ENCODE peak calls at places on chromosomes 13 and 19, in four cellular contexts. O is heart left ventricle, Y is AG04450, R is progenitor cell of endocrine pancreas. X is an unnamed sample.
A peak's percentile ranks its signal among the peaks of the same experiment; 100 is the strongest.

GRCh38 chr19:51710163-51710562 is 13.6 kb downstream of the HAS1 start:
- DNase-seq in R (no peak), O (no peak), Y (no peak), X (no peak)

GRCh38 chr19:6732803-6733337 is 4.5 kb downstream of the GPR108 start:
- DNase-seq in R (no peak), Y (no peak), O (no peak), X (no peak)

GRCh38 chr13:23963184-23963931 is 66.1 kb upstream of the C1QTNF9B start:
- DNase-seq in Y (no peak), R (no peak), O (no peak), X (no peak)

GRCh38 chr19:51726049-51726448 is 2.3 kb upstream of the HAS1 start:
- DNase-seq in R (no peak), Y (no peak), O (peak; percentile 32), X (no peak)

GRCh38 chr19:42074513-42075363 is 1.2 kb upstream of the ZNF574 start:
- DNase-seq in O (no peak), Y (no peak), R (no peak), X (peak; percentile 65)

GRCh38 chr13:31053098-31053497 is 108.6 kb downstream of the HSPH1 start:
- DNase-seq in R (no peak), O (no peak), Y (no peak), X (peak; percentile 23)

GRCh38 chr13:100290165-100290801 is 201.4 kb downstream of the PCCA start:
- DNase-seq in R (no peak), O (no peak), Y (peak; percentile 11), X (no peak)

GRCh38 chr13:75757336-75757735 is 121.2 kb downstream of the LMO7 start:
- DNase-seq in R (no peak), Y (no peak), O (no peak), X (no peak)

GRCh38 chr19:44816301-44816700 is 7.4 kb downstream of the BCAM start:
- DNase-seq in O (no peak), R (no peak), Y (no peak), X (no peak)

GRCh38 chr19:16382775-16383543 is 58.3 kb downstream of the KLF2 start:
- DNase-seq in R (peak; percentile 51), Y (peak; percentile 73), O (peak; percentile 91), X (peak; percentile 87)

GRCh38 chr19:9996541-9996940 is 13.8 kb downstream of the COL5A3 start:
- DNase-seq in O (no peak), R (no peak), Y (no peak), X (no peak)

GRCh38 chr19:50959731-50960500 is 7.1 kb upstream of the KLK5 start:
- DNase-seq in O (no peak), Y (no peak), R (no peak), X (no peak)

GRCh38 chr19:17794731-17795494 is at the start of gene B3GNT3:
- DNase-seq in R (no peak), O (no peak), Y (no peak), X (no peak)

GRCh38 chr13:66977156-66977555 is 253.0 kb downstream of the PCDH9 start:
- DNase-seq in O (no peak), R (no peak), Y (no peak), X (no peak)

GRCh38 chr19:38932425-38933179 is 1.9 kb downstream of the MRPS12 start:
- DNase-seq in O (no peak), Y (no peak), R (no peak), X (no peak)
- TF ChIP-seq CTCF in O (peak; percentile 38), Y (peak; percentile 38), R (peak; percentile 26), X (peak; percentile 31)

GRCh38 chr13:106522898-106523525 is 12.4 kb downstream of the EFNB2 start:
- DNase-seq in O (no peak), R (no peak), Y (no peak), X (no peak)

GRCh38 chr13:106521101-106521799 is 14.2 kb downstream of the EFNB2 start:
- DNase-seq in O (no peak), Y (no peak), R (no peak), X (no peak)

GRCh38 chr13:106522112-106522511 is 13.3 kb downstream of the EFNB2 start:
- DNase-seq in R (no peak), Y (no peak), O (no peak), X (no peak)

GRCh38 chr13:106518535-106518934 is 16.9 kb downstream of the EFNB2 start:
- DNase-seq in O (no peak), R (no peak), Y (no peak), X (no peak)

GRCh38 chr13:106520205-106521004 is 15.1 kb downstream of the EFNB2 start:
- DNase-seq in R (no peak), O (no peak), Y (no peak), X (no peak)
- TF ChIP-seq CTCF in R (peak; percentile 59), O (peak; percentile 57), Y (peak; percentile 73), X (no peak)

DNA sequence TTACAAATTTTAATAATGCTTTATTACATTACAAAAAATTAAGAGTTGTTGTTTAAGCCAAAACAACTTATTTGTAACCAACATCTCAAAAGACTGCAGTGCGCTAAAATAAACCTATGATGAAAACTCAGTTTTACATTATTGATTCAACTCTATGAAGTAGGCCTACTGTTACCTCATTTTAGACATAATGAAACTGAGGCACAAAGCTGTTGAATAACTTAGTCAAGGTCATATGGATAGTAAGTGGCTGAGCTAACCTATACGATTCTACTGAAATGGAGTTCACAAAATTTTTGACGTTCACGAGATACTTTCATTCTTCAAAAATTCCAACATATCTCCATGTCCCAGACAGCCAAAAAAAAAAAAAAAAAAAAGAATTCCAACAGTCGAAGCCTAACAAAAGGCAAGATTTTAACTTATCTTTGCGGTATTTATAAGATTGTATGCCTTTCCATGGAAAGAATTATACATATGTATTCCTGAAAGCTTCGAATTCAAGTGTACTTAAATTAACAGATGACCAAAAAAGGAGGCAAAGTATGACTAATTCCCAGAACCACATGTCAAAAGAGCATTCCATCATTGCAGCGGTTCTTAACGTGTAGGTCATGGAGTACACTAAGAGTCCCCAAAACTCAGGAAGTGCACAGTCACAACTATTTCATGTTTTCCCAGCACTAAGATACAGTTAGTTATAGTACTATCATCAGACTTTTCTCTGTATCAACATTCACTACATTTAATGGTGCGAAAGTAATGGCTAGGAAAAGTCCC is 69.4 kb downstream of the PSPC1 start:
- DNase-seq in O (no peak), Y (peak; percentile 16), R (no peak), X (no peak)
- TF ChIP-seq CTCF in O (no peak), Y (no peak), R (no peak), X (no peak)

GRCh38 chr19:29926801-29927200 is 15.2 kb upstream of the URI1 start:
- DNase-seq in O (no peak), R (no peak), Y (no peak), X (no peak)

GRCh38 chr19:29926031-29926430 is 16.0 kb upstream of the URI1 start:
- DNase-seq in Y (no peak), O (no peak), R (no peak), X (no peak)

GRCh38 chr19:29927944-29928669 is 13.9 kb upstream of the URI1 start:
- DNase-seq in Y (no peak), O (no peak), R (no peak), X (no peak)

GRCh38 chr19:29922972-29923371 is 19.1 kb upstream of the URI1 start:
- DNase-seq in Y (no peak), O (no peak), R (no peak), X (no peak)

GRCh38 chr19:29923653-29924052 is 18.4 kb upstream of the URI1 start:
- DNase-seq in Y (no peak), R (no peak), O (no peak), X (no peak)
- TF ChIP-seq CTCF in Y (no peak), R (no peak), O (no peak), X (no peak)

GRCh38 chr19:33769208-33769607 is 27.5 kb upstream of the KCTD15 start:
- DNase-seq in R (no peak), O (no peak), Y (no peak), X (no peak)

GRCh38 chr19:33766623-33767022 is 30.0 kb upstream of the KCTD15 start:
- DNase-seq in R (no peak), O (no peak), Y (no peak), X (no peak)

GRCh38 chr19:33770107-33770506 is 26.6 kb upstream of the KCTD15 start:
- DNase-seq in Y (no peak), R (no peak), O (no peak), X (no peak)

GRCh38 chr19:33771308-33772101 is 25.2 kb upstream of the KCTD15 start:
- DNase-seq in R (peak; percentile 81), O (peak; percentile 62), Y (peak; percentile 18), X (peak; percentile 35)

DNA sequence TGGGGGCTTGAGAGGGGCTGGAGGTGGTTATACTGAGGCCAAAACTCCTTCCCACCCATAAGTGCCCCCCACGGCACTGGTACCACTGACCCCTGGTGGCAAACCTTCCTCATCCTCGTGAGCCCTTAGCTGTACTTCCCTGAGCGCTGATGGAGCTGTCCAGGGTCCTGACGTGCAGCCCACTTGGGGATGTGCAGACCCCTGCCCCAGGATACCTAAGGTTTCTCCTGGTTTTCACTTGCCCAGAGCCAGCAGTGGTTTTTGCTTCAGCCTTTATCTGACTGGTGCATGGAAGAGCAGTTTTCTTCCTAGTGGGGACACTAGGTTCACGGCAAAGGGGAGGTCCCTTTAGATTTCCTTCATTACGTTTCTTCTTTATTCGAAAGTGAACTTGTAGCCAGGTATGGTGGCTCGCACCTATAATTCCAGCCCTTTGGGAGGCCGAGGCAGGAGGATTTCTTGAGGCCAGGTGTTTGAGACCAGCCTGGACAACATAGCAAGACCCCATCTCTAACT is 28.7 kb upstream of the KCTD15 start:
- DNase-seq in Y (no peak), O (no peak), R (peak; percentile 84), X (no peak)
- TF ChIP-seq CTCF in Y (peak; percentile 31), O (peak; percentile 13), R (peak; percentile 63), X (no peak)

GRCh38 chr19:31413353-31413752 is 64.1 kb upstream of the TSHZ3 start:
- DNase-seq in Y (no peak), R (no peak), O (no peak), X (no peak)

GRCh38 chr19:31418055-31418454 is 68.8 kb upstream of the TSHZ3 start:
- DNase-seq in Y (no peak), R (no peak), O (no peak), X (no peak)

GRCh38 chr19:31416548-31416947 is 67.3 kb upstream of the TSHZ3 start:
- DNase-seq in Y (no peak), O (no peak), R (no peak), X (no peak)

GRCh38 chr19:31418692-31419430 is 69.6 kb upstream of the TSHZ3 start:
- DNase-seq in R (no peak), Y (no peak), O (no peak), X (no peak)

GRCh38 chr19:31415322-31415721 is 66.1 kb upstream of the TSHZ3 start:
- DNase-seq in R (no peak), O (no peak), Y (no peak), X (no peak)
- TF ChIP-seq CTCF in R (no peak), O (no peak), Y (no peak), X (no peak)

X was measured in Peyer's patch.